ENCODE peak calls at places on chromosomes 2 and 18, in eight cellular contexts. K, S, O, G, Z, U, Y and V are unnamed samples.

GRCh38 chr2:144944506-144945230 is 424.7 kb upstream of the ZEB2 start:
- DNase-seq in K (peak; percentile 25), S (no peak), O (no peak), G (no peak), Z (no peak), U (no peak), Y (no peak), V (no peak)

GRCh38 chr2:160650196-160651108 is 156.8 kb upstream of the RBMS1 start:
- DNase-seq in K (no peak), S (no peak), O (no peak), G (no peak), Z (no peak), U (no peak), Y (no peak), V (no peak)

GRCh38 chr2:28654981-28655322 is 96.7 kb upstream of the PPP1CB start:
- DNase-seq in K (no peak), S (no peak), O (no peak), G (no peak), Z (no peak), U (no peak), Y (no peak), V (no peak)

GRCh38 chr2:234958311-234958710 is 6.5 kb downstream of the SH3BP4 start:
- DNase-seq in K (no peak), S (no peak), O (no peak), G (no peak), Z (no peak), U (no peak), Y (peak; percentile 35), V (no peak)

GRCh38 chr2:187499941-187500532 is 52.0 kb upstream of the CALCRL start:
- DNase-seq in K (peak; percentile 69), S (no peak), O (no peak), G (peak; percentile 26), Z (peak; percentile 45), U (no peak), Y (no peak), V (no peak)

GRCh38 chr2:230902180-230902899 is 22.7 kb downstream of the GPR55 start:
- DNase-seq in K (peak; percentile 24), S (no peak), O (peak; percentile 21), G (peak; percentile 77), Z (peak; percentile 26), U (peak; percentile 15), Y (no peak), V (peak; percentile 11)

GRCh38 chr2:2332381-2332780 is 1.3 kb upstream of the MYT1L start:
- DNase-seq in K (peak; percentile 77), S (no peak), O (no peak), G (no peak), Z (no peak), U (no peak), Y (no peak), V (no peak)

GRCh38 chr2:44772131-44772530 is 169.4 kb upstream of the SIX3 start:
- DNase-seq in K (peak; percentile 88), S (no peak), O (no peak), G (no peak), Z (no peak), U (no peak), Y (no peak), V (no peak)

GRCh38 chr2:119741868-119742267 is 17.9 kb upstream of the PTPN4 start:
- DNase-seq in K (no peak), S (no peak), O (no peak), G (no peak), Z (no peak), U (no peak), Y (no peak), V (no peak)

GRCh38 chr2:234002281-234002680 is 48.2 kb upstream of the SPP2 start:
- DNase-seq in K (no peak), S (no peak), O (no peak), G (no peak), Z (no peak), U (no peak), Y (no peak), V (no peak)

GRCh38 chr2:197500503-197501179 is 462 bp downstream of the HSPE1 start:
- DNase-seq in K (peak; percentile 73), S (no peak), O (no peak), G (no peak), Z (no peak), U (no peak), Y (no peak), V (no peak)

GRCh38 chr18:9876867-9877654 is 8.7 kb upstream of the TXNDC2 start:
- DNase-seq in K (no peak), S (no peak), O (no peak), G (no peak), Z (no peak), U (no peak), Y (no peak), V (peak; percentile 66)